ENCODE peak calls at places on chromosomes 11 and 22, in four cellular contexts. E, P, M and D are unnamed samples.

GRCh38 chr11:56176318-56176717 is at the start of gene OR5J2:
- DNase-seq in E (no peak), P (no peak), M (no peak), D (no peak)

GRCh38 chr11:11640152-11640551 is 18.3 kb upstream of the GALNT18 start:
- DNase-seq in M (no peak), P (no peak), E (no peak), D (no peak)

GRCh38 chr11:2442554-2442953 is 1.8 kb downstream of the TRPM5 start:
- DNase-seq in P (no peak), M (no peak), E (no peak), D (no peak)

GRCh38 chr11:58004664-58005063 is 19.0 kb upstream of the OR9Q1 start:
- DNase-seq in M (no peak), E (no peak), P (no peak), D (no peak)

GRCh38 chr11:61007971-61008896 is 36.8 kb downstream of the CD6 start:
- DNase-seq in E (no peak), P (no peak), M (no peak), D (no peak)

GRCh38 chr22:29265306-29265705 is 2.5 kb downstream of the RHBDD3 start:
- DNase-seq in E (peak; percentile 64), M (no peak), P (no peak), D (no peak)

GRCh38 chr11:46673713-46674462 is 26.5 kb downstream of the ARHGAP1 start:
- DNase-seq in P (no peak), M (no peak), E (peak; percentile 42), D (no peak)

GRCh38 chr11:72037554-72038311 is 39.0 kb downstream of the IL18BP start:
- DNase-seq in E (no peak), P (no peak), M (peak; percentile 40), D (no peak)

GRCh38 chr11:11607772-11608171 is 14.0 kb downstream of the GALNT18 start:
- DNase-seq in M (no peak), E (no peak), P (no peak), D (no peak)

GRCh38 chr22:49551897-49552659 is 275.6 kb downstream of the BRD1 start:
- DNase-seq in E (peak; percentile 46), M (no peak), P (peak; percentile 15), D (no peak)

GRCh38 chr22:49551446-49551845 is 276.2 kb downstream of the BRD1 start:
- DNase-seq in E (peak; percentile 59), M (no peak), P (peak; percentile 0), D (no peak)

GRCh38 chr22:49549256-49549655 is 278.4 kb downstream of the BRD1 start:
- DNase-seq in P (no peak), M (no peak), E (peak; percentile 36), D (no peak)

GRCh38 chr22:49549851-49550430 is 277.7 kb downstream of the BRD1 start:
- DNase-seq in P (peak; percentile 17), M (no peak), E (peak; percentile 36), D (no peak)

DNA sequence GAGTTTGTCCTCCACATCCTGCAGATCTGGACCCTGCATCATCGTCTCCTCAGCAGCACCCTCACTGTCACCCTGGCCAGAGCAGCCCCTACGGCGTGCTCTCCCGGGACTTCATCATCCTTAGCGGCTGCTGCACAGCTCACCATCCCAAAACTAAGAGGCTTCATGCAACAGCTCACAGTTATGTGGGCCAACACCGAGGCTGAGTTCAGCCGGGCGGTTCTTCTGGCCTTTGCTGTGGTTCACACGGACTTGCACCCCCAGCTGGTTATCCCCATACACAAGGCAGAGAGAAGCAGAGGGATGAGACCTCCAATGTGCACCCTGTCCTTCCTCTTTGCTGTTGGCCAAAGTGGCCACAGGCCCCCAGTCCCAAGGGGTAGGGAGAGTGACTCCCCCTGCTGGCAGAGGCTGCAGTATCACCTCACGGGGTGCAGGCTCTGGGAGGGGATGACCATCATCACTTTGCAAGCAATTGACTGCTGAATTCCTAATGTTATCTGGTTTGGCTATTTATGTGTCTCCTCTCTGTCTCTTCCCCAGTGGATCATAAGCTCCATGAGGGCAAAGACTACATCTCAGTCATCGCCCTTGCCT is 276.8 kb downstream of the BRD1 start:
- DNase-seq in M (no peak), P (peak; percentile 12), E (peak; percentile 34), D (no peak)
- H3K9me3 ChIP-seq in M (peaks cover 23% of the 10 kb centered on the region), P (peaks cover 4% of the 10 kb centered on the region), E (no peaks in the 10 kb centered on the region), D (no peaks in the 10 kb centered on the region)

GRCh38 chr22:32565002-32565339 is 90.4 kb downstream of the FBXO7 start:
- DNase-seq in E (no peak), P (no peak), M (no peak), D (no peak)
- H3K9me3 ChIP-seq in E (no peaks in the 10 kb centered on the region), P (no peaks in the 10 kb centered on the region), M (no peaks in the 10 kb centered on the region), D (no peaks in the 10 kb centered on the region)

GRCh38 chr22:48565901-48566501 is 1261.7 kb downstream of the BRD1 start:
- DNase-seq in E (no peak), P (no peak), M (no peak), D (no peak)
- H3K9me3 ChIP-seq in E (peaks cover 5% of the 10 kb centered on the region), P (peaks cover 7% of the 10 kb centered on the region), M (peaks cover 16% of the 10 kb centered on the region), D (no peaks in the 10 kb centered on the region)

GRCh38 chr11:42243370-42243769 is 783.9 kb upstream of the LRRC4C start:
- DNase-seq in E (no peak), P (no peak), M (no peak), D (no peak)
- H3K9me3 ChIP-seq in E (no peaks in the 10 kb centered on the region), P (no peaks in the 10 kb centered on the region), M (no peaks in the 10 kb centered on the region), D (no peaks in the 10 kb centered on the region)

GRCh38 chr11:99973993-99974392 is 713.1 kb upstream of the ARHGAP42 start:
- DNase-seq in P (no peak), E (no peak), M (no peak), D (no peak)
- H3K9me3 ChIP-seq in P (no peaks in the 10 kb centered on the region), E (no peaks in the 10 kb centered on the region), M (peaks cover 16% of the 10 kb centered on the region), D (peaks cover 5% of the 10 kb centered on the region)

DNA sequence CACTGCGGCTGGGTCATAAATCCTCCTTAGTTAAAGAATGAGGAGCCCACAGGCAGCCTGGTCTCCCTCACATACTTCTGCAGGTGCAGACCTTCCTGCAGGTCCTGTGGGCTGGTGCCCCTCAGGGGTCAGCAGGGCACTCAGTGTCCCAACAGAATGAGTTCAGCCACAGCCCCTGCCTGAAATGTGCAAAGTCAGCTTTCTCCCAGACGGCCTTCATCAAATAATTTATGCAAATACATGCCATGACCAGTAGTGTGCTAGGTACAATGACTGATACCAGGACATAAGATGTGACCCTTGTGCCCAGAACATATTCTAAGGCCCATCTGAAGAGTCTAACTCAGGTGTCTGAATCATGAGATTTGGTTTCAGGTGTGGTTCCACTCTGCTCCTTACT is 703.4 kb downstream of the TBC1D22A start:
- DNase-seq in M (no peak), P (no peak), E (no peak), D (no peak)
- H3K9me3 ChIP-seq in M (peaks cover 35% of the 10 kb centered on the region), P (peaks cover 4% of the 10 kb centered on the region), E (no peaks in the 10 kb centered on the region), D (no peaks in the 10 kb centered on the region)

GRCh38 chr11:34680206-34680605 is 59.3 kb downstream of the EHF start:
- DNase-seq in M (no peak), P (no peak), E (no peak), D (no peak)
- H3K9me3 ChIP-seq in M (no peaks in the 10 kb centered on the region), P (no peaks in the 10 kb centered on the region), E (no peaks in the 10 kb centered on the region), D (no peaks in the 10 kb centered on the region)